ENCODE peak calls at places on chromosomes 3 and 15, in four cellular contexts. One of them, this sample, is unnamed. For H3K4me1, the result is how much of the 10 kb centered on the place peaks cover.

GRCh38 chr15:63157891-63158431 is 684 bp upstream of the RPS27L start:
- DNase-seq in naive thymus-derived CD4-positive, alpha-beta T cell: peak
- DNase-seq in lower lobe of right lung: no peak
- DNase-seq in CD8-positive, alpha-beta T cell: peak
- DNase-seq in this sample: peak

GRCh38 chr3:10505050-10505790 is at the start of gene ATP2B2:
- DNase-seq in naive thymus-derived CD4-positive, alpha-beta T cell: no peak
- DNase-seq in lower lobe of right lung: no peak
- DNase-seq in CD8-positive, alpha-beta T cell: peak
- DNase-seq in this sample: peak

GRCh38 chr3:107710851-107711250 is 188.1 kb downstream of the BBX start:
- DNase-seq in naive thymus-derived CD4-positive, alpha-beta T cell: no peak
- DNase-seq in CD8-positive, alpha-beta T cell: no peak
- DNase-seq in lower lobe of right lung: peak
- DNase-seq in this sample: no peak

GRCh38 chr3:51559266-51559907 is 20.9 kb downstream of the RAD54L2 start:
- DNase-seq in naive thymus-derived CD4-positive, alpha-beta T cell: no peak
- DNase-seq in CD8-positive, alpha-beta T cell: no peak
- DNase-seq in lower lobe of right lung: no peak
- DNase-seq in this sample: no peak

GRCh38 chr15:79896131-79896633 is 632 bp downstream of the MTHFS start:
- DNase-seq in CD8-positive, alpha-beta T cell: no peak
- DNase-seq in lower lobe of right lung: no peak
- DNase-seq in naive thymus-derived CD4-positive, alpha-beta T cell: no peak
- DNase-seq in this sample: no peak

GRCh38 chr3:75978686-75979085 is 193.3 kb upstream of the ZNF717 start:
- DNase-seq in CD8-positive, alpha-beta T cell: no peak
- DNase-seq in lower lobe of right lung: no peak
- DNase-seq in naive thymus-derived CD4-positive, alpha-beta T cell: no peak
- DNase-seq in this sample: no peak

GRCh38 chr3:31274406-31275024 is 258.2 kb upstream of the STT3B start:
- DNase-seq in naive thymus-derived CD4-positive, alpha-beta T cell: no peak
- DNase-seq in CD8-positive, alpha-beta T cell: no peak
- DNase-seq in lower lobe of right lung: no peak
- DNase-seq in this sample: no peak

GRCh38 chr3:31472479-31473390 is 60.0 kb upstream of the STT3B start:
- DNase-seq in lower lobe of right lung: no peak
- DNase-seq in CD8-positive, alpha-beta T cell: peak
- DNase-seq in naive thymus-derived CD4-positive, alpha-beta T cell: no peak
- DNase-seq in this sample: no peak

GRCh38 chr15:92100751-92101150 is 247.2 kb downstream of the SLCO3A1 start:
- DNase-seq in naive thymus-derived CD4-positive, alpha-beta T cell: no peak
- DNase-seq in lower lobe of right lung: no peak
- DNase-seq in CD8-positive, alpha-beta T cell: no peak
- DNase-seq in this sample: no peak

GRCh38 chr15:70088887-70089691 is 8.6 kb downstream of the TLE3 start:
- DNase-seq in naive thymus-derived CD4-positive, alpha-beta T cell: no peak
- DNase-seq in CD8-positive, alpha-beta T cell: no peak
- DNase-seq in lower lobe of right lung: no peak
- DNase-seq in this sample: no peak

GRCh38 chr15:25089577-25089976 is 134.8 kb downstream of the SNRPN start:
- DNase-seq in naive thymus-derived CD4-positive, alpha-beta T cell: no peak
- DNase-seq in lower lobe of right lung: no peak
- DNase-seq in CD8-positive, alpha-beta T cell: no peak
- DNase-seq in this sample: no peak

DNA sequence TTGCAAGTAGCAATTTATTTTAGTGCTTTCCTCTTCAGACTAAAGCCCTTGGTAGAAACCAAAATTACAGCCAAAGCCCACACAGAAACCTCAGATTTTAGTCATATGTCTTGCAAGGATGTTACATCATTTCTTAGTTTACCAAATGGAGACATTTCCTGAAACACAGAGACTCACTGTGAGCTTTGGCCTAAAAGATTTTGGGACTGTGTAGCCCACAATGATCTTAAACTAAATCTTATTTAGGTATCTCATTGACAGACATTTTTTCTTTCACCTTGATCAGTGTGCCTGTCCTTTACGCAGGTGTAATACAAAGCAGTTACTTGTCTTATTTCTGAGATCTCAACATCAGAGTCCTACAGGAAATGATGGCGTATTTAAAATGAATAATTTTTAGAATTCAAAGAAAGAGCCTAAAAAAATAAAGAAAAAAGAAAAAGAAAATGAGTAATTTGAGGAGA is 27.8 kb upstream of the AP4E1 start:
- DNase-seq in CD8-positive, alpha-beta T cell: no peak
- DNase-seq in naive thymus-derived CD4-positive, alpha-beta T cell: peak
- DNase-seq in lower lobe of right lung: no peak
- DNase-seq in this sample: no peak
- H3K4me1 ChIP-seq in CD8-positive, alpha-beta T cell: under half
- H3K4me1 ChIP-seq in naive thymus-derived CD4-positive, alpha-beta T cell: under half
- H3K4me1 ChIP-seq in lower lobe of right lung: under half
- H3K4me1 ChIP-seq in this sample: half or more

GRCh38 chr3:111864821-111865656 is 6.0 kb downstream of the PHLDB2 start:
- DNase-seq in naive thymus-derived CD4-positive, alpha-beta T cell: no peak
- DNase-seq in lower lobe of right lung: no peak
- DNase-seq in CD8-positive, alpha-beta T cell: no peak
- DNase-seq in this sample: no peak

GRCh38 chr3:111862415-111862814 is 3.4 kb downstream of the PHLDB2 start:
- DNase-seq in lower lobe of right lung: no peak
- DNase-seq in CD8-positive, alpha-beta T cell: no peak
- DNase-seq in naive thymus-derived CD4-positive, alpha-beta T cell: no peak
- DNase-seq in this sample: no peak

GRCh38 chr3:111861396-111861795 is 2.3 kb downstream of the PHLDB2 start:
- DNase-seq in naive thymus-derived CD4-positive, alpha-beta T cell: no peak
- DNase-seq in lower lobe of right lung: no peak
- DNase-seq in CD8-positive, alpha-beta T cell: no peak
- DNase-seq in this sample: no peak

GRCh38 chr3:111863942-111864341 is 4.9 kb downstream of the PHLDB2 start:
- DNase-seq in naive thymus-derived CD4-positive, alpha-beta T cell: no peak
- DNase-seq in CD8-positive, alpha-beta T cell: no peak
- DNase-seq in lower lobe of right lung: no peak
- DNase-seq in this sample: no peak

GRCh38 chr3:111862974-111863373 is 3.9 kb downstream of the PHLDB2 start:
- DNase-seq in naive thymus-derived CD4-positive, alpha-beta T cell: no peak
- DNase-seq in CD8-positive, alpha-beta T cell: no peak
- DNase-seq in lower lobe of right lung: no peak
- DNase-seq in this sample: no peak
- H3K4me1 ChIP-seq in naive thymus-derived CD4-positive, alpha-beta T cell: under half
- H3K4me1 ChIP-seq in CD8-positive, alpha-beta T cell: under half
- H3K4me1 ChIP-seq in lower lobe of right lung: under half
- H3K4me1 ChIP-seq in this sample: under half

DNA sequence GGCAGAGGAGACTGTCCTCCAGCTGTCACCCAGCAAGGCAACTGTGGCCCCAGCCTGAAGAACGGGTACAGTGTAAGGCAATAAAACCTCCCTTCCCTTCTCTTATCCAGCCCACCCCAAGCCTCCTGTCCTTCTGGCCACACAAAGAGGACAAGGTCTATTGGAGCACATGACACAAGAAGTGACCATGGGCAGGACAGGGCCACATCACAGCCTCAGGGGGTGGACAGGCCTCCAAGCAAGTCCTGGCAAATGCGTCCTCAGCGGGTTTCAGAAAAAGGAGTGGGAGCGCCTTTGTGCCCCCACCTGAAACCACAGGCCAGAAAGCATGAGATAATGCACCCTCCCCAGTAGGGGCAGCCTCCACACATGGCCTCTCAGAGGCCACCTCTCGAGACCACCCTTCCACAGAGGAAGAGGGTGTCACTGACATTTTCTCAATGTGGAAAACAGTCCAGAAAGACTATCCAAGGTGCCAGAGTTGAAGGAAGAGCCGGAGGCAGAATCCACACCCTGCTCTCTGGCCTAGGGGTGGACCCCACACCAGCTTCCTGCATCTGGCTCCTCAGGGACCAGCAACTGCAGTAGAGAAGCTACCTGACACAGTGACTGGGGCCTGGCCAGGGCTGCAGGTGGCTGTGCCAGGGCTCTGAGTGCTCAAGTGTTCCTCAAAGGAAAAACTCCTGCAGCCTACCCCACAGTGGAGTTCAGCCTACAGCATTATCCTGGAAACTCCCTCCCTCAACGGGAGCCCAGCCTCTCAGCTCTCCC is 43.9 kb downstream of the CCDC12 start:
- DNase-seq in CD8-positive, alpha-beta T cell: no peak
- DNase-seq in lower lobe of right lung: peak
- DNase-seq in naive thymus-derived CD4-positive, alpha-beta T cell: no peak
- DNase-seq in this sample: no peak
- H3K4me1 ChIP-seq in CD8-positive, alpha-beta T cell: half or more
- H3K4me1 ChIP-seq in lower lobe of right lung: half or more
- H3K4me1 ChIP-seq in naive thymus-derived CD4-positive, alpha-beta T cell: under half
- H3K4me1 ChIP-seq in this sample: under half

GRCh38 chr15:96358006-96358794 is 27.7 kb downstream of the NR2F2 start:
- DNase-seq in naive thymus-derived CD4-positive, alpha-beta T cell: no peak
- DNase-seq in CD8-positive, alpha-beta T cell: no peak
- DNase-seq in lower lobe of right lung: no peak
- DNase-seq in this sample: no peak

GRCh38 chr15:96358795-96359190 is 28.3 kb downstream of the NR2F2 start:
- DNase-seq in lower lobe of right lung: no peak
- DNase-seq in naive thymus-derived CD4-positive, alpha-beta T cell: no peak
- DNase-seq in CD8-positive, alpha-beta T cell: no peak
- DNase-seq in this sample: no peak

GRCh38 chr15:96359772-96360498 is 29.4 kb downstream of the NR2F2 start:
- DNase-seq in lower lobe of right lung: no peak
- DNase-seq in naive thymus-derived CD4-positive, alpha-beta T cell: no peak
- DNase-seq in CD8-positive, alpha-beta T cell: no peak
- DNase-seq in this sample: no peak

GRCh38 chr15:96360581-96361308 is 30.2 kb downstream of the NR2F2 start:
- DNase-seq in lower lobe of right lung: no peak
- DNase-seq in CD8-positive, alpha-beta T cell: no peak
- DNase-seq in naive thymus-derived CD4-positive, alpha-beta T cell: no peak
- DNase-seq in this sample: no peak

DNA sequence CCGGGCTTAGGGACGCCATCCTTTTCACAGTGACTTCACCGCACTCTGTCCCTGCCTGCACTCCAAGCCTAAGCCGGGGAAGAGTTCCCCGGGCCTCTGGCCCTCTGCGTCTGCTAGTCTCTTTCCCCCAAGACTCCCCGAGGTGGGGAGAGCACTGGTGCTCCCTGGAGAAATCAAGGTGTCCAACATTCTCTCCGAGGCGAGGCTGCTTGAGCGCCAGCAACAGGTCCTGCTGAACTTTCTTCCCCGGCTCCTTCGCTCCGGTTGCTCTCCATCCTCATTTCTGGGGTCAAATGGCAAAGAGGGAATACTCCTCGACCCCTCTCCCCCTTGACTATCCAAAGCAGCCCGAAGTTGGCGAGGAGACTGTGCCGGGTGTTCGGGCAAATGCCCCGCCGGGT is 28.9 kb downstream of the NR2F2 start:
- DNase-seq in naive thymus-derived CD4-positive, alpha-beta T cell: no peak
- DNase-seq in lower lobe of right lung: no peak
- DNase-seq in CD8-positive, alpha-beta T cell: no peak
- DNase-seq in this sample: no peak
- H3K4me1 ChIP-seq in naive thymus-derived CD4-positive, alpha-beta T cell: under half
- H3K4me1 ChIP-seq in lower lobe of right lung: under half
- H3K4me1 ChIP-seq in CD8-positive, alpha-beta T cell: under half
- H3K4me1 ChIP-seq in this sample: under half

GRCh38 chr3:66828303-66828702 is 169.8 kb upstream of the KBTBD8 start:
- DNase-seq in naive thymus-derived CD4-positive, alpha-beta T cell: no peak
- DNase-seq in CD8-positive, alpha-beta T cell: no peak
- DNase-seq in lower lobe of right lung: no peak
- DNase-seq in this sample: no peak

GRCh38 chr3:66825421-66825820 is 172.7 kb upstream of the KBTBD8 start:
- DNase-seq in CD8-positive, alpha-beta T cell: no peak
- DNase-seq in naive thymus-derived CD4-positive, alpha-beta T cell: no peak
- DNase-seq in lower lobe of right lung: no peak
- DNase-seq in this sample: no peak

GRCh38 chr3:66831931-66832330 is 166.2 kb upstream of the KBTBD8 start:
- DNase-seq in lower lobe of right lung: no peak
- DNase-seq in naive thymus-derived CD4-positive, alpha-beta T cell: no peak
- DNase-seq in CD8-positive, alpha-beta T cell: no peak
- DNase-seq in this sample: no peak

GRCh38 chr3:66827726-66828125 is 170.4 kb upstream of the KBTBD8 start:
- DNase-seq in lower lobe of right lung: no peak
- DNase-seq in naive thymus-derived CD4-positive, alpha-beta T cell: no peak
- DNase-seq in CD8-positive, alpha-beta T cell: no peak
- DNase-seq in this sample: no peak

GRCh38 chr3:66830301-66830700 is 167.8 kb upstream of the KBTBD8 start:
- DNase-seq in lower lobe of right lung: no peak
- DNase-seq in CD8-positive, alpha-beta T cell: no peak
- DNase-seq in naive thymus-derived CD4-positive, alpha-beta T cell: no peak
- DNase-seq in this sample: no peak
- H3K4me1 ChIP-seq in lower lobe of right lung: under half
- H3K4me1 ChIP-seq in CD8-positive, alpha-beta T cell: under half
- H3K4me1 ChIP-seq in naive thymus-derived CD4-positive, alpha-beta T cell: under half
- H3K4me1 ChIP-seq in this sample: under half

GRCh38 chr15:73597036-73597638 is 36.1 kb downstream of the NPTN start:
- DNase-seq in CD8-positive, alpha-beta T cell: no peak
- DNase-seq in naive thymus-derived CD4-positive, alpha-beta T cell: no peak
- DNase-seq in lower lobe of right lung: no peak
- DNase-seq in this sample: no peak
- H3K4me1 ChIP-seq in CD8-positive, alpha-beta T cell: under half
- H3K4me1 ChIP-seq in naive thymus-derived CD4-positive, alpha-beta T cell: under half
- H3K4me1 ChIP-seq in lower lobe of right lung: half or more
- H3K4me1 ChIP-seq in this sample: under half

DNA sequence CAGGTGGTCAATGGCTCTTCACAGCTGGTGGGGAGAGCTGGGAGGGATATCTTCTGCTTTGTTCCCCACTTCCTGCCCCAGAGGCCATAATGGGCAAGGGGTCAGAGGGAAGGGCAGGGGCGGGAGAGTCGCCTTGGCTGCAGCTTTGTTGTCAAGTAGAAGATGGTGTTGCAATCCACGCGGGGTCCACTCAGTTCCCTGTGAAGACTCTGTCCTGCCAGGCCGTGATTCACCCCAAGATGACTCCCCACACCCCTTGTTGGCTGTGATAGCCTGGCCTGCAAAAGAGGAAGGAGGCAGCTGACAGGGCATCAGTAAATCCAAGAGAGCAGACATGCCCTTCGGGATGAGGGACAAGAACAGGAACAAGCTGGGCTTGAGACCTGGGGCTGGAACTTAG is 6.9 kb downstream of the GALNT15 start:
- DNase-seq in lower lobe of right lung: peak
- DNase-seq in CD8-positive, alpha-beta T cell: no peak
- DNase-seq in naive thymus-derived CD4-positive, alpha-beta T cell: no peak
- DNase-seq in this sample: no peak
- H3K4me1 ChIP-seq in lower lobe of right lung: under half
- H3K4me1 ChIP-seq in CD8-positive, alpha-beta T cell: under half
- H3K4me1 ChIP-seq in naive thymus-derived CD4-positive, alpha-beta T cell: under half
- H3K4me1 ChIP-seq in this sample: under half

DNA sequence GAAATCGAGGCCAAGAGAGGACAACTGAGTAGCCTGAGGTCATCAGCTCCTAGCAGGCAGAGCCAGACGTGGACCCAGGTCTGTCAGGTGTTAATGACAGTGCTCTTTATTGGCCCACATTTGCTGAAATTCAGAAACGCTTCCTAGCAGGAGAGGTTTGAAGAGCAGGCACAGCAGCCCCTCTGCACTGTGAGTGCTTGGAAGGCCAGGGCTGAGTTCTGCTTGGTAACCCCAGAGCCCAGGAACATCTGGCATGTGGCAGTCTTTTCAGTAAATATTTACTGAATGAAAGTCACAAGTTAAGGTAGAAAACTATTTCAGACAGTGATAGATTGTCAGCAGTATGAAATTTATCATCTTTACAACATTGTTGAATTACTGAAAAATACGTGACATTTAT is 102.4 kb downstream of the PLCL2 start:
- DNase-seq in lower lobe of right lung: no peak
- DNase-seq in naive thymus-derived CD4-positive, alpha-beta T cell: no peak
- DNase-seq in CD8-positive, alpha-beta T cell: no peak
- DNase-seq in this sample: no peak
- H3K4me1 ChIP-seq in lower lobe of right lung: under half
- H3K4me1 ChIP-seq in naive thymus-derived CD4-positive, alpha-beta T cell: under half
- H3K4me1 ChIP-seq in CD8-positive, alpha-beta T cell: under half
- H3K4me1 ChIP-seq in this sample: under half

This sample was measured in DND-41.